ENCODE peak calls at places on chromosomes 11 and 22, in nine cellular contexts. M, H, F, K, S, O, T, G and N are unnamed samples.

GRCh38 chr11:2689551-2690260 is 10.1 kb downstream of the KCNQ1OT1 start:
- DNase-seq in O (no peak), F (no peak), G (no peak), H (no peak), S (peak; percentile 48), T (no peak), K (no peak), M (no peak), N (no peak)

GRCh38 chr11:91997178-91997577 is 227.4 kb upstream of the FAT3 start:
- DNase-seq in S (no peak), T (no peak), O (no peak), M (no peak), K (no peak), H (no peak), F (no peak), G (no peak), N (no peak)

GRCh38 chr11:31237819-31238771 is 131.4 kb downstream of the DCDC1 start:
- DNase-seq in T (no peak), K (peak; percentile 27), O (no peak), F (no peak), M (no peak), S (no peak), H (peak; percentile 18), G (no peak), N (no peak)

GRCh38 chr11:124776865-124777645 is 15.0 kb upstream of the ESAM start:
- DNase-seq in M (no peak), T (no peak), F (no peak), O (no peak), K (no peak), G (no peak), H (no peak), S (no peak), N (no peak)

GRCh38 chr11:47152953-47153950 is 23.4 kb downstream of the ARFGAP2 start:
- DNase-seq in M (peak; percentile 87), O (peak; percentile 95), T (peak; percentile 87), G (peak; percentile 74), H (peak; percentile 77), S (peak; percentile 94), K (peak; percentile 86), F (peak; percentile 80), N (peak; percentile 92)

GRCh38 chr11:10407749-10408472 is 47.2 kb upstream of the AMPD3 start:
- DNase-seq in O (peak; percentile 82), M (no peak), F (no peak), S (no peak), G (no peak), H (no peak), K (no peak), T (no peak), N (no peak)

GRCh38 chr11:33674035-33674814 is 26.4 kb downstream of the C11orf91 start:
- DNase-seq in K (no peak), S (no peak), G (peak; percentile 53), O (no peak), F (no peak), H (no peak), T (no peak), M (peak; percentile 41), N (no peak)

GRCh38 chr11:72041364-72042058 is 38.8 kb downstream of the NUMA1 start:
- DNase-seq in G (peak; percentile 44), O (peak; percentile 92), T (peak; percentile 70), F (peak; percentile 38), K (peak; percentile 34), M (peak; percentile 81), S (peak; percentile 27), H (peak; percentile 65), N (no peak)

GRCh38 chr22:19884954-19885751 is 30.5 kb upstream of the GNB1L start:
- DNase-seq in K (no peak), O (no peak), F (no peak), T (no peak), S (no peak), H (no peak), M (no peak), G (no peak), N (no peak)

GRCh38 chr11:111737877-111738205 is 28.3 kb downstream of the PPP2R1B start:
- DNase-seq in S (no peak), G (no peak), O (no peak), K (no peak), T (no peak), H (no peak), F (no peak), M (peak; percentile 66), N (no peak)

GRCh38 chr11:68969386-68969785 is 11.4 kb downstream of the MRGPRD start:
- DNase-seq in O (no peak), H (no peak), T (no peak), G (no peak), M (no peak), K (no peak), S (no peak), F (no peak), N (no peak)

GRCh38 chr11:121255473-121256125 is 37.0 kb upstream of the SC5D start:
- DNase-seq in H (no peak), S (no peak), O (no peak), T (no peak), G (no peak), M (no peak), F (no peak), K (no peak), N (no peak)

GRCh38 chr11:18522388-18522787 is 4.4 kb downstream of the TSG101 start:
- DNase-seq in M (peak; percentile 1), F (no peak), S (peak; percentile 33), T (no peak), K (no peak), G (no peak), O (no peak), H (peak; percentile 46), N (no peak)
- TF ChIP-seq CTCF in M (no peak), F (no peak), S (peak; percentile 58), T (no peak), K (peak; percentile 32), G (no peak), O (no peak), H (no peak), N (no peak)

GRCh38 chr22:43796567-43796966 is 15.5 kb downstream of the EFCAB6 start:
- DNase-seq in K (no peak), G (peak; percentile 13), F (no peak), M (peak; percentile 88), H (peak; percentile 36), T (no peak), O (peak; percentile 68), S (no peak), N (no peak)
- TF ChIP-seq CTCF in K (peak; percentile 57), G (peak; percentile 58), F (no peak), M (peak; percentile 71), H (peak; percentile 42), T (peak; percentile 17), O (no peak), S (peak; percentile 43), N (peak; percentile 47)

DNA sequence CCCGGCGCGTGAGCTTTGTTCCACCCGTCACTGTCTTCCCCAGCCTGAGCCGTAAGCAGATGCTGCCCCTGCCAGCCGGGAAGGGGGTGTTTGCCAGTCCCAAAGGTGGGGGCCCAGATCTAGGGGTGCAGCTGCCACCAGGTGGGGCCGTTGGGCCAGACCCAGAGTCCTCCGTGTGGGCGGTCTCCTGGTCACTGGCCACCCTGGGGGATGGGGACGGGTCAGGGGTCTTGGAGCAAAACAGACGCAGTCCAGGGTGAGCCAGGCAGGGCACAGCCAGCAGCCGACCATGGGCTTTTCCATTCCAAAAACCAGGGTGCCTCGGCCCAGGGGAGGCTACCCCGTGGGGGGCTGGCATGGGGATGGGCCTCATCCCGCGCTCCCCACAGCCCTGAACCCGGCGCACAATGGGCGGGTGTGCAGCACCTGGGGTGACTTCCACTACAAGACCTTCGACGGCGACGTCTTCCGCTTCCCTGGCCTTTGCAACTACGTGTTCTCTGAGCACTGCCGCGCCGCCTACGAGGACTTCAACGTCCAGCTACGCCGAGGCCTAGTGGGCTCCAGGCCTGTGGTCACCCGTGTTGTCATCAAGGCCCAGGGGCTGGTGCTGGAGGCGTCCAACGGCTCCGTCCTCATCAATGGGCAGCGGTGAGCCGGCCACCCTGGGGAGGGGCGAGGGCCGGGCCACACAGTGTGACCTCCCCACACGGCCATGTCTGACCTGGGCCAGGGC is 3.5 kb downstream of the MUC5B start:
- DNase-seq in G (no peak), H (no peak), M (no peak), S (no peak), F (no peak), K (no peak), T (peak; percentile 17), O (no peak), N (peak; percentile 4)
- TF ChIP-seq CTCF in G (no peak), H (no peak), M (no peak), S (peak; percentile 14), F (no peak), K (no peak), T (no peak), O (no peak), N (no peak)

GRCh38 chr11:76119779-76120178 is 86.5 kb downstream of the WNT11 start:
- DNase-seq in T (no peak), M (no peak), K (no peak), S (no peak), H (no peak), O (no peak), F (no peak), G (no peak), N (no peak)

GRCh38 chr11:76115555-76115954 is 90.7 kb downstream of the WNT11 start:
- DNase-seq in S (no peak), T (no peak), M (no peak), K (no peak), O (no peak), F (no peak), G (no peak), H (no peak), N (no peak)

GRCh38 chr11:76120513-76121081 is 85.7 kb downstream of the WNT11 start:
- DNase-seq in T (peak; percentile 26), M (peak; percentile 64), O (no peak), G (no peak), H (no peak), F (no peak), K (no peak), S (no peak), N (no peak)

GRCh38 chr11:76123243-76123642 is 83.1 kb downstream of the WNT11 start:
- DNase-seq in K (no peak), O (no peak), H (no peak), M (no peak), S (no peak), T (no peak), G (no peak), F (no peak), N (no peak)

GRCh38 chr11:76119032-76119431 is 87.3 kb downstream of the WNT11 start:
- DNase-seq in S (no peak), M (no peak), O (no peak), G (no peak), H (no peak), F (no peak), T (no peak), K (no peak), N (no peak)
- TF ChIP-seq CTCF in S (no peak), M (no peak), O (no peak), G (no peak), H (no peak), F (no peak), T (no peak), K (no peak), N (no peak)

DNA sequence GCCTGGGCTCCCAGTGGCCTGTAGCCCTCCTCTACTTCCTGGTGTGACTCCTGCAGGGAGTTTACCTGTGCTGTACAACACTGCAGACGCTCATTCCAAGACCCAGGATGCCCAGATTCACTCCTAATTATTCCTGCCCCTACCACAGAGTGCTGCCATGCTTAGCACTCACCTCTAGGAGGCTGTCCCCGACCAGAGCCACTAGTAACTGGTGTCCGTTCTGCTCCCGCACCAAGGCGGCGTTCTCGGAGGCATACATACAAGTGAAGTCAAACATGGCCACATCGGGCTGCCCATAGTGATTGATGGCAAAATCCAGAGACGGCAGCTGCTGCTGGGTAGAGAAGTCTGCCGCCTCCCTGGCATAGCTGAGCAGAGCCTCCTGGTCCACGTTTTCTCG is 122.3 kb upstream of the BID start:
- DNase-seq in H (peak; percentile 44), F (no peak), O (no peak), M (no peak), K (no peak), S (no peak), G (no peak), T (no peak), N (no peak)
- TF ChIP-seq CTCF in H (no peak), F (no peak), O (peak; percentile 56), M (peak; percentile 47), K (peak; percentile 48), S (peak; percentile 38), G (peak; percentile 56), T (peak; percentile 38), N (no peak)